ENCODE peak calls at places on chromosome 14, in nine cellular contexts. One of them, this sample, is unnamed.

GRCh38 chr14:94021416-94022157 is 4.6 kb upstream of the OTUB2 start:
- DNase-seq in fibroblast of lung: peak
- DNase-seq in lung: no peak
- DNase-seq in upper lobe of right lung: no peak
- DNase-seq in lower lobe of right lung: no peak
- DNase-seq in IMR-90: no peak
- DNase-seq in heart right ventricle: no peak
- DNase-seq in substantia nigra: no peak
- DNase-seq in RWPE1: no peak
- DNase-seq in this sample: no peak

GRCh38 chr14:104731249-104731924 is 7.4 kb downstream of the ADSS1 start:
- DNase-seq in fibroblast of lung: no peak
- DNase-seq in lung: no peak
- DNase-seq in upper lobe of right lung: no peak
- DNase-seq in lower lobe of right lung: no peak
- DNase-seq in IMR-90: no peak
- DNase-seq in heart right ventricle: peak
- DNase-seq in substantia nigra: no peak
- DNase-seq in RWPE1: no peak
- DNase-seq in this sample: peak

GRCh38 chr14:68622856-68623255 is 170.0 kb downstream of the ZFP36L1 start:
- DNase-seq in fibroblast of lung: no peak
- DNase-seq in lung: no peak
- DNase-seq in upper lobe of right lung: no peak
- DNase-seq in lower lobe of right lung: no peak
- DNase-seq in IMR-90: no peak
- DNase-seq in heart right ventricle: no peak
- DNase-seq in substantia nigra: no peak
- DNase-seq in RWPE1: no peak
- DNase-seq in this sample: peak

GRCh38 chr14:67260114-67260513 is 18.9 kb downstream of the PALS1 start:
- DNase-seq in fibroblast of lung: no peak
- DNase-seq in lung: no peak
- DNase-seq in upper lobe of right lung: no peak
- DNase-seq in lower lobe of right lung: no peak
- DNase-seq in IMR-90: no peak
- DNase-seq in heart right ventricle: no peak
- DNase-seq in substantia nigra: no peak
- DNase-seq in RWPE1: no peak
- DNase-seq in this sample: no peak

GRCh38 chr14:35929171-35929570 is 103.0 kb downstream of the BRMS1L start:
- DNase-seq in fibroblast of lung: no peak
- DNase-seq in lung: no peak
- DNase-seq in upper lobe of right lung: no peak
- DNase-seq in lower lobe of right lung: no peak
- DNase-seq in IMR-90: no peak
- DNase-seq in heart right ventricle: no peak
- DNase-seq in substantia nigra: no peak
- DNase-seq in RWPE1: no peak
- DNase-seq in this sample: no peak

GRCh38 chr14:75285331-75285730 is 6.7 kb downstream of the FOS start:
- DNase-seq in fibroblast of lung: no peak
- DNase-seq in lung: no peak
- DNase-seq in upper lobe of right lung: no peak
- DNase-seq in lower lobe of right lung: no peak
- DNase-seq in IMR-90: no peak
- DNase-seq in heart right ventricle: no peak
- DNase-seq in substantia nigra: no peak
- DNase-seq in RWPE1: no peak
- DNase-seq in this sample: no peak

GRCh38 chr14:77965919-77966435 is 166.1 kb downstream of the ADCK1 start:
- DNase-seq in fibroblast of lung: peak
- DNase-seq in lung: no peak
- DNase-seq in upper lobe of right lung: peak
- DNase-seq in lower lobe of right lung: peak
- DNase-seq in IMR-90: peak
- DNase-seq in heart right ventricle: no peak
- DNase-seq in substantia nigra: no peak
- DNase-seq in RWPE1: peak
- DNase-seq in this sample: no peak

GRCh38 chr14:97713023-97713422 is 915.8 kb downstream of the VRK1 start:
- DNase-seq in fibroblast of lung: peak
- DNase-seq in lung: no peak
- DNase-seq in upper lobe of right lung: no peak
- DNase-seq in lower lobe of right lung: no peak
- DNase-seq in IMR-90: no peak
- DNase-seq in heart right ventricle: no peak
- DNase-seq in substantia nigra: no peak
- DNase-seq in RWPE1: peak
- DNase-seq in this sample: no peak

GRCh38 chr14:85273099-85273677 is 256.8 kb upstream of the FLRT2 start:
- DNase-seq in fibroblast of lung: no peak
- DNase-seq in lung: no peak
- DNase-seq in upper lobe of right lung: no peak
- DNase-seq in lower lobe of right lung: no peak
- DNase-seq in IMR-90: no peak
- DNase-seq in heart right ventricle: no peak
- DNase-seq in substantia nigra: no peak
- DNase-seq in RWPE1: no peak
- DNase-seq in this sample: no peak

GRCh38 chr14:104116544-104117340 is 21.6 kb upstream of the KIF26A start:
- DNase-seq in fibroblast of lung: no peak
- DNase-seq in lung: peak
- DNase-seq in upper lobe of right lung: peak
- DNase-seq in lower lobe of right lung: peak
- DNase-seq in IMR-90: no peak
- DNase-seq in heart right ventricle: peak
- DNase-seq in substantia nigra: no peak
- DNase-seq in RWPE1: peak
- DNase-seq in this sample: peak

GRCh38 chr14:99821519-99822165 is 28.4 kb downstream of the EML1 start:
- DNase-seq in fibroblast of lung: peak
- DNase-seq in lung: no peak
- DNase-seq in upper lobe of right lung: no peak
- DNase-seq in lower lobe of right lung: no peak
- DNase-seq in IMR-90: peak
- DNase-seq in heart right ventricle: no peak
- DNase-seq in substantia nigra: no peak
- DNase-seq in RWPE1: no peak
- DNase-seq in this sample: no peak

GRCh38 chr14:101072531-101072930 is 169.0 kb upstream of the RTL1 start:
- DNase-seq in fibroblast of lung: peak
- DNase-seq in lung: peak
- DNase-seq in upper lobe of right lung: peak
- DNase-seq in lower lobe of right lung: no peak
- DNase-seq in IMR-90: peak
- DNase-seq in heart right ventricle: no peak
- DNase-seq in substantia nigra: no peak
- DNase-seq in RWPE1: no peak
- DNase-seq in this sample: no peak

GRCh38 chr14:99391671-99392070 is 89.0 kb downstream of the SETD3 start:
- DNase-seq in fibroblast of lung: peak
- DNase-seq in lung: peak
- DNase-seq in upper lobe of right lung: no peak
- DNase-seq in lower lobe of right lung: no peak
- DNase-seq in IMR-90: peak
- DNase-seq in heart right ventricle: no peak
- DNase-seq in substantia nigra: no peak
- DNase-seq in RWPE1: no peak
- DNase-seq in this sample: no peak

GRCh38 chr14:74940956-74941565 is 14.3 kb downstream of the PGF start:
- DNase-seq in fibroblast of lung: no peak
- DNase-seq in lung: no peak
- DNase-seq in upper lobe of right lung: no peak
- DNase-seq in lower lobe of right lung: no peak
- DNase-seq in IMR-90: no peak
- DNase-seq in heart right ventricle: no peak
- DNase-seq in substantia nigra: no peak
- DNase-seq in RWPE1: no peak
- DNase-seq in this sample: no peak

DNA sequence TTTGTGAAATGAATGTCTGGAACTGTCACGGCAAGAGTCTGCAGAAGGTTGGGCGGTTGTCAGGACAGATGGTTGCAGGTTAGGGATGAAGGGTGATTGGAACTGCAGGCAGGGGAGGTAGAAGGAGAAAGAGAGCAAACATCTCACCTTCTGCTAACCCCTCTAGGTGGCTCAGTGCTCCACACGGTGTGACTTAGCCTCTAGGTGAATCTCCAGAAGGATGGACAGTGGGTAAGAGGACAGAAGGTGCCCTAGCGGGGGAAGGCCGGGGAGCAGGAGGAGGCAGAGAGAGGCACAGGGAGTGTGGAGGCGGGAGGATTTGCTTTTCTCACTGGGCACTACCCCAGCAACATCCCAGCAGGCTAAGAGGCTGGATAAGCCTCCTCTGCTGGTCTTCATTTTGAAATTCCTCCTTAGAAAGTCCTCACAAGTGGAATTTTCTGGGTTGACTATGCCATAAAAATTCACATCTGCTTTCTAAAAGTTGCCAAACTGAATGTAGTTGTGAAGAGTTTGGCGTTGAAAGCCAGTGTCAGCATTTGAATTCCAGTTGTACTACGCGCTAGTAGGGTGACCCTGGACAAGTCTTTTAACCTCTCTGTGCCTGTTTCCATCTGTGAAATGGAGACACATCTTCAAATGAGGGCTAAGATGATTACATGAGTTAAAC is 10.7 kb upstream of the GPR68 start:
- DNase-seq in fibroblast of lung: no peak
- DNase-seq in lung: no peak
- DNase-seq in upper lobe of right lung: no peak
- DNase-seq in lower lobe of right lung: no peak
- DNase-seq in IMR-90: no peak
- DNase-seq in heart right ventricle: no peak
- DNase-seq in substantia nigra: no peak
- DNase-seq in RWPE1: no peak
- DNase-seq in this sample: peak
- H3K27ac ChIP-seq in fibroblast of lung: no peak
- H3K27ac ChIP-seq in lung: no peak
- H3K27ac ChIP-seq in upper lobe of right lung: no peak
- H3K27ac ChIP-seq in lower lobe of right lung: no peak
- H3K27ac ChIP-seq in IMR-90: no peak
- H3K27ac ChIP-seq in heart right ventricle: no peak
- H3K27ac ChIP-seq in substantia nigra: no peak
- H3K27ac ChIP-seq in RWPE1: peak
- H3K27ac ChIP-seq in this sample: no peak

GRCh38 chr14:70662080-70662479 is 20.4 kb downstream of the TTC9 start:
- DNase-seq in fibroblast of lung: no peak
- DNase-seq in lung: no peak
- DNase-seq in upper lobe of right lung: no peak
- DNase-seq in lower lobe of right lung: no peak
- DNase-seq in IMR-90: no peak
- DNase-seq in heart right ventricle: no peak
- DNase-seq in substantia nigra: no peak
- DNase-seq in RWPE1: no peak
- DNase-seq in this sample: no peak
- H3K27ac ChIP-seq in fibroblast of lung: no peak
- H3K27ac ChIP-seq in lung: no peak
- H3K27ac ChIP-seq in upper lobe of right lung: no peak
- H3K27ac ChIP-seq in lower lobe of right lung: no peak
- H3K27ac ChIP-seq in IMR-90: no peak
- H3K27ac ChIP-seq in heart right ventricle: no peak
- H3K27ac ChIP-seq in substantia nigra: no peak
- H3K27ac ChIP-seq in RWPE1: no peak
- H3K27ac ChIP-seq in this sample: no peak

GRCh38 chr14:54497224-54497623 is 8.4 kb upstream of the GMFB start:
- DNase-seq in fibroblast of lung: no peak
- DNase-seq in lung: no peak
- DNase-seq in upper lobe of right lung: no peak
- DNase-seq in lower lobe of right lung: no peak
- DNase-seq in IMR-90: no peak
- DNase-seq in heart right ventricle: no peak
- DNase-seq in substantia nigra: no peak
- DNase-seq in RWPE1: no peak
- DNase-seq in this sample: no peak

GRCh38 chr14:54489318-54489683 is 521 bp upstream of the GMFB start:
- DNase-seq in fibroblast of lung: no peak
- DNase-seq in lung: no peak
- DNase-seq in upper lobe of right lung: no peak
- DNase-seq in lower lobe of right lung: no peak
- DNase-seq in IMR-90: no peak
- DNase-seq in heart right ventricle: no peak
- DNase-seq in substantia nigra: no peak
- DNase-seq in RWPE1: no peak
- DNase-seq in this sample: no peak

GRCh38 chr14:54489731-54490447 is 1.1 kb upstream of the GMFB start:
- DNase-seq in fibroblast of lung: no peak
- DNase-seq in lung: no peak
- DNase-seq in upper lobe of right lung: no peak
- DNase-seq in lower lobe of right lung: no peak
- DNase-seq in IMR-90: no peak
- DNase-seq in heart right ventricle: no peak
- DNase-seq in substantia nigra: no peak
- DNase-seq in RWPE1: no peak
- DNase-seq in this sample: no peak

GRCh38 chr14:54490448-54490805 is 1.6 kb upstream of the GMFB start:
- DNase-seq in fibroblast of lung: no peak
- DNase-seq in lung: no peak
- DNase-seq in upper lobe of right lung: no peak
- DNase-seq in lower lobe of right lung: no peak
- DNase-seq in IMR-90: no peak
- DNase-seq in heart right ventricle: no peak
- DNase-seq in substantia nigra: no peak
- DNase-seq in RWPE1: no peak
- DNase-seq in this sample: peak

GRCh38 chr14:54493293-54493692 is 4.5 kb upstream of the GMFB start:
- DNase-seq in fibroblast of lung: no peak
- DNase-seq in lung: no peak
- DNase-seq in upper lobe of right lung: no peak
- DNase-seq in lower lobe of right lung: no peak
- DNase-seq in IMR-90: no peak
- DNase-seq in heart right ventricle: no peak
- DNase-seq in substantia nigra: no peak
- DNase-seq in RWPE1: no peak
- DNase-seq in this sample: peak
- H3K27ac ChIP-seq in fibroblast of lung: no peak
- H3K27ac ChIP-seq in lung: no peak
- H3K27ac ChIP-seq in upper lobe of right lung: no peak
- H3K27ac ChIP-seq in lower lobe of right lung: no peak
- H3K27ac ChIP-seq in IMR-90: no peak
- H3K27ac ChIP-seq in heart right ventricle: no peak
- H3K27ac ChIP-seq in substantia nigra: no peak
- H3K27ac ChIP-seq in RWPE1: no peak
- H3K27ac ChIP-seq in this sample: no peak

DNA sequence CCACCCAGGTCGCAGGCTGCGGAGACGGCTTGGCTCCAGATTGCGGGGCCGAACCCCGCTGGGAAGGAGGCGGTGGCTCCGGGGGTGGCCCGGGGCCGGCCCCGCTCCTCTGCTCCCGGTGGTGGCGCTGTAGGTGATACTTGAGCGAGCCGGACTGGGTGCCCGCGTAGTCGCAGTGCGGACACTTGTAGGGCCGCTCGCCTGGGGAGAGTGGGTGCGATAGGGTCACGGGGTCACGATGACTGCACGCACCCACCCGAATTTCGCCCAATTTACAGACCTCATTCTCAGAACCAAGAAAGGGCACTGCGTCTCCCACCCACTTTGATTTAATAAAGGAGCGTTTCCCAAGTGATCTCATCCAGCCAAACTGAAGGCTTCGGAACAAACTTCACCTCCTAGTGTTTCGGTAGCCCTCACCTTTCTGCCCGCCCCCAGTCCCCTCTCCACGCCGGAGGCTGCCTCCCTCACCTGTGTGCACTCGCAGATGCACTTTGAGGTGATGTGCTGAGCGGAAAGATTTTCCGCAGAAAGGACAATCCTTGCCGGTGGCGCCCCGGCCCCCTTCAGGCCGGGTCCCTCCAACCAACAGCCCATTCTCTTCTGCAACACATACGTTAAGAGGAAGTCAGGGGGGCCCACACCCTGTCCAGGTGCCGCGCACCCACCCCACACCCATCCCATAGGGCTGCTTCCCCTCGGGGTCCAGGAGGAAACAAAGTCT is 7.4 kb downstream of the ZNF219 start:
- DNase-seq in fibroblast of lung: no peak
- DNase-seq in lung: no peak
- DNase-seq in upper lobe of right lung: no peak
- DNase-seq in lower lobe of right lung: no peak
- DNase-seq in IMR-90: no peak
- DNase-seq in heart right ventricle: no peak
- DNase-seq in substantia nigra: no peak
- DNase-seq in RWPE1: no peak
- DNase-seq in this sample: peak
- H3K27ac ChIP-seq in fibroblast of lung: no peak
- H3K27ac ChIP-seq in lung: no peak
- H3K27ac ChIP-seq in upper lobe of right lung: no peak
- H3K27ac ChIP-seq in lower lobe of right lung: no peak
- H3K27ac ChIP-seq in IMR-90: no peak
- H3K27ac ChIP-seq in heart right ventricle: no peak
- H3K27ac ChIP-seq in substantia nigra: no peak
- H3K27ac ChIP-seq in RWPE1: no peak
- H3K27ac ChIP-seq in this sample: peak